ENCODE peak calls at places on chromosome 1, in five cellular contexts. T is SJSA1; R is heart left ventricle; Q is naive thymus-derived CD4-positive, alpha-beta T cell; C is heart right ventricle. X is an unnamed sample.

GRCh38 chr1:32900371-32900955 is 726 bp downstream of the TMEM54 start:
- DNase-seq in T (no peak), R (no peak), Q (no peak), C (no peak), X (no peak)

GRCh38 chr1:112852934-112853333 is 103.1 kb downstream of the SLC16A1 start:
- DNase-seq in T (no peak), R (no peak), Q (no peak), C (no peak), X (no peak)

GRCh38 chr1:202216691-202217090 is 23.1 kb downstream of the LGR6 start:
- DNase-seq in T (no peak), R (no peak), Q (no peak), C (no peak), X (no peak)

GRCh38 chr1:107529511-107530149 is 388.8 kb downstream of the NTNG1 start:
- DNase-seq in T (no peak), R (no peak), Q (no peak), C (no peak), X (no peak)

GRCh38 chr1:94863919-94864318 is 43.8 kb downstream of the SLC44A3 start:
- DNase-seq in T (peak; percentile 75), R (no peak), Q (no peak), C (no peak), X (no peak)

GRCh38 chr1:109718495-109718894 is 6.4 kb downstream of the GSTM5 start:
- DNase-seq in T (no peak), R (no peak), Q (no peak), C (no peak), X (no peak)

GRCh38 chr1:17207046-17207445 is 2.1 kb downstream of the PADI1 start:
- DNase-seq in T (no peak), R (peak; percentile 59), Q (no peak), C (no peak), X (no peak)

GRCh38 chr1:225319951-225320350 is 107.9 kb downstream of the LBR start:
- DNase-seq in T (no peak), R (no peak), Q (no peak), C (no peak), X (no peak)

DNA sequence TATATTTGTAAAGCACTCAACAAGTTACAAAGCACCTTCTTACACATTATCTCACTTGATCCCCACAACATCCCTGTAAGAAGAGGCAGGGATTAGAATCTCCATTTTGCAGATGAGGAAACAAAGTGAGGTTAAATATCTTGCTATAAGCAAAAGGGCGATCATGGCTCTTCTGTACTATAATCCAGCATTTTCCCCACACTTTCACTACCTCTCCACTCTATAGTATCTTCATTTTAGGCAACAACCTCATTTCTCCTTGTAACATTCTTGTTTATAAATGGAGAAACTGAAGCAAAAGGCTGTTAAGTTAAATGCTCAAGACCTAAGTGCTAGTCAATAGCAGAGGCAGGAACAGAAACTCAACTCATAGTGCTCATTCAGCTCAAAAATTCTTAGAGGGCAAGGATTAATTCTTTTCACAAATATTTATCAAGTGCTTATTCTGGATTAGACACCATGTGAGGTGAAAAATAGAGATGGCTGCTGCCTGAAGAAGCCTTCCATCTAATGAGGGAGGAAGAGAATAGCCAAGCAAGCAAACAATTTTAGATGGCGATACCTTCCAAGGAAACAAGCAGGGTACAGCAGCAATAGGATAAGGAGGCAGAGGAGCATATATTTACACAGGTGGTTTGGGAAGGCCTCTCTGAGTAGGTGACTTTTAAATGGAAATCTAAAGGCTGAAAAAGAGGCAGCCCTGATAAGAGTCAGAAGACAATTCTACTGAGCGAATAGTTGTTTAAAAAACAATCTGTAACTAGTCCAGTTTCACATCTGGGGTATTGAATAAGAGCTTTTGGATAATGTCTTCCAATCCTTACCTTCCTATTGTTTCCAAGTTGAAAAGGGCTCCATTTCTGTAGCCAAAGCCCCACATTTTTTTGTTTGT is 3.5 kb downstream of the ERRFI1 start:
- DNase-seq in T (no peak), R (no peak), Q (no peak), C (no peak), X (no peak)
- H3K4me1 ChIP-seq in T (peaks cover 67% of the 10 kb centered on the region), R (peaks cover 54% of the 10 kb centered on the region), Q (peaks cover 11% of the 10 kb centered on the region), C (peaks cover 28% of the 10 kb centered on the region), X (peaks cover 12% of the 10 kb centered on the region)

GRCh38 chr1:44811714-44812151 is 3.4 kb downstream of the BTBD19 start:
- DNase-seq in T (peak; percentile 67), R (no peak), Q (no peak), C (peak; percentile 21), X (peak; percentile 44)
- H3K27ac ChIP-seq in T (no peak overlapping the region), R (peak overlapping the region; percentile 35), Q (peak overlapping the region; percentile 91), C (peak overlapping the region; percentile 100), X (no peak overlapping the region)

GRCh38 chr1:200030791-200031190 is 3.3 kb downstream of the NR5A2 start:
- DNase-seq in T (no peak), R (no peak), Q (no peak), C (no peak), X (no peak)

GRCh38 chr1:200029035-200029623 is 1.6 kb downstream of the NR5A2 start:
- DNase-seq in T (no peak), R (no peak), Q (no peak), C (peak; percentile 38), X (no peak)

GRCh38 chr1:200029624-200030074 is 2.1 kb downstream of the NR5A2 start:
- DNase-seq in T (no peak), R (no peak), Q (no peak), C (no peak), X (no peak)

GRCh38 chr1:200027264-200027823 is at the start of gene NR5A2:
- DNase-seq in T (no peak), R (no peak), Q (no peak), C (no peak), X (no peak)

GRCh38 chr1:200028586-200029034 is 1.1 kb downstream of the NR5A2 start:
- DNase-seq in T (no peak), R (no peak), Q (no peak), C (no peak), X (no peak)
- H3K4me3 ChIP-seq in T (peak overlapping the region; percentile 40), R (peak overlapping the region; percentile 59), Q (no peak overlapping the region), C (peak overlapping the region; percentile 51), X (no peak overlapping the region)

GRCh38 chr1:196278816-196279215 is 329.4 kb downstream of the KCNT2 start:
- DNase-seq in T (no peak), R (no peak), Q (no peak), C (no peak), X (no peak)

GRCh38 chr1:196277860-196278259 is 330.4 kb downstream of the KCNT2 start:
- DNase-seq in T (no peak), R (no peak), Q (no peak), C (no peak), X (no peak)
- H3K4me1 ChIP-seq in T (no peaks in the 10 kb centered on the region), R (no peaks in the 10 kb centered on the region), Q (no peaks in the 10 kb centered on the region), C (no peaks in the 10 kb centered on the region), X (no peaks in the 10 kb centered on the region)

GRCh38 chr1:155136728-155137127 is 1.1 kb downstream of the SLC50A1 start:
- DNase-seq in T (no peak), R (no peak), Q (peak; percentile 15), C (no peak), X (no peak)
- H3K27ac ChIP-seq in T (no peak overlapping the region), R (peak overlapping the region; percentile 95), Q (peak overlapping the region; percentile 99), C (peak overlapping the region; percentile 99), X (peak overlapping the region; percentile 93)

GRCh38 chr1:41365772-41366427 is 4.7 kb downstream of the FOXO6 start:
- DNase-seq in T (no peak), R (no peak), Q (no peak), C (no peak), X (peak; percentile 44)
- H3K4me3 ChIP-seq in T (no peak overlapping the region), R (peak overlapping the region; percentile 54), Q (no peak overlapping the region), C (peak overlapping the region; percentile 50), X (no peak overlapping the region)

GRCh38 chr1:155695608-155696007 is 6.7 kb downstream of the DAP3 start:
- DNase-seq in T (no peak), R (no peak), Q (no peak), C (no peak), X (no peak)

GRCh38 chr1:155696524-155696923 is 7.6 kb downstream of the DAP3 start:
- DNase-seq in T (no peak), R (no peak), Q (no peak), C (no peak), X (no peak)

GRCh38 chr1:155691992-155692528 is 3.2 kb downstream of the DAP3 start:
- DNase-seq in T (no peak), R (no peak), Q (no peak), C (no peak), X (no peak)

GRCh38 chr1:155695107-155695506 is 6.2 kb downstream of the DAP3 start:
- DNase-seq in T (no peak), R (no peak), Q (no peak), C (no peak), X (no peak)

DNA sequence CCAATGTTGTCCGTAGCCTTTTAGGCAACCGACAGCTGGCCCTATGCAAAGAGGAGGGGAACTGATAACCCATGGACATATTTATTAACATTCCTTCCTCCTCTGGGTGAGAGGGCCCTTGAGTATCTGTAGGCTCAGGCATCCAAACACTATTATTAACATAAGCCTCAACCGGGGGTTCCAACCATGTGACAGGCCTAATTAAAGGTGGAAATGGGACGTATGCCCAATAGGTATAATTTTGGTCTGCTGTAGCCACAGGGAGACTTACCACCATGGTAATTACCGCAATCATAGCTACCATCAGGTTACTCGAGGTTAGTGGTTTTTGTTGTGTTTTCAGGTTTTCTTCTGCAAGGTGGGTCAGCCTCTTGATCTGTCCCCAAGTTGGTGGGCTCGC is 5.3 kb downstream of the DAP3 start:
- DNase-seq in T (no peak), R (no peak), Q (no peak), C (no peak), X (no peak)
- H3K4me1 ChIP-seq in T (peaks cover 10% of the 10 kb centered on the region), R (peaks cover 74% of the 10 kb centered on the region), Q (peaks cover 12% of the 10 kb centered on the region), C (peaks cover 48% of the 10 kb centered on the region), X (peaks cover 28% of the 10 kb centered on the region)

GRCh38 chr1:25790472-25790871 is 9.5 kb upstream of the SELENON start:
- DNase-seq in T (no peak), R (no peak), Q (no peak), C (no peak), X (no peak)

GRCh38 chr1:25784575-25785051 is 15.4 kb upstream of the SELENON start:
- DNase-seq in T (no peak), R (peak; percentile 64), Q (no peak), C (peak; percentile 69), X (no peak)

GRCh38 chr1:25785321-25786067 is 14.5 kb upstream of the SELENON start:
- DNase-seq in T (no peak), R (no peak), Q (no peak), C (no peak), X (no peak)

GRCh38 chr1:25787477-25788043 is 12.4 kb upstream of the SELENON start:
- DNase-seq in T (no peak), R (no peak), Q (no peak), C (no peak), X (no peak)

DNA sequence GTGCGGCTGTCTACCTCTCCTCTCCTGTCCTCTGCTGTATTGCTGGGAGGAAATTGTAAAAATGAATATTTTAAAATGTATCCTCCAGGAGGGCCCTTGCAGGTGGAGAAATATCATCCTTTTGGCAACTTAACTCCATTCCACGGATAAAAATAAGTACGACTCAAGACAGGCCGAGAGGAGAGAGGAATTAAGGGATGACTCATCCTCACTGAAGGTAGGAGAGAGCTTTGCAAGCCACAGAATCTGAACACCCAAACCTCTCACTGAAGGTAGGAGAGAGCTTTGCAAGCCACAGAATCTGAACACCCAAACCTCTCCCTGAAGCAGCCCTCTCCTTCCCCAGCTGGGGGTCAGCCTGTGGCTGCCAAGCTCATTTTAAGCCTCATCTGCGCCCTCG is 13.1 kb upstream of the SELENON start:
- DNase-seq in T (no peak), R (no peak), Q (no peak), C (no peak), X (no peak)
- H3K27ac ChIP-seq in T (no peak overlapping the region), R (peak overlapping the region; percentile 14), Q (peak overlapping the region; percentile 26), C (peak overlapping the region; percentile 53), X (no peak overlapping the region)